ENCODE peak calls at places on chromosomes 3 and 15, in four cellular contexts. One of them, this sample, is unnamed.

GRCh38 chr3:141875893-141876380 is 506 bp upstream of the ATP1B3 start:
- DNase-seq in CD8-positive, alpha-beta T cell: peak; percentile 63
- DNase-seq in IMR-90: peak; percentile 71
- DNase-seq in CD8-positive, alpha-beta memory T cell: no peak
- DNase-seq in this sample: no peak

GRCh38 chr3:38397320-38397719 is 50.7 kb downstream of the XYLB start:
- DNase-seq in CD8-positive, alpha-beta T cell: no peak
- DNase-seq in CD8-positive, alpha-beta memory T cell: no peak
- DNase-seq in IMR-90: peak; percentile 47
- DNase-seq in this sample: no peak

GRCh38 chr3:75294124-75294523 is 370.0 kb upstream of the FRG2C start:
- DNase-seq in CD8-positive, alpha-beta memory T cell: no peak
- DNase-seq in IMR-90: peak; percentile 35
- DNase-seq in CD8-positive, alpha-beta T cell: no peak
- DNase-seq in this sample: no peak

GRCh38 chr15:69758810-69759410 is 306.3 kb downstream of the RPLP1 start:
- DNase-seq in IMR-90: peak; percentile 62
- DNase-seq in CD8-positive, alpha-beta T cell: peak; percentile 81
- DNase-seq in CD8-positive, alpha-beta memory T cell: peak; percentile 94
- DNase-seq in this sample: peak; percentile 51

GRCh38 chr3:13772321-13772745 is 107.5 kb downstream of the WNT7A start:
- DNase-seq in IMR-90: no peak
- DNase-seq in CD8-positive, alpha-beta T cell: no peak
- DNase-seq in CD8-positive, alpha-beta memory T cell: no peak
- DNase-seq in this sample: no peak

GRCh38 chr15:78085928-78086327 is 6.4 kb upstream of the SH2D7 start:
- DNase-seq in IMR-90: peak; percentile 90
- DNase-seq in CD8-positive, alpha-beta T cell: no peak
- DNase-seq in CD8-positive, alpha-beta memory T cell: no peak
- DNase-seq in this sample: no peak

GRCh38 chr3:124078978-124079911 is 87.3 kb upstream of the ROPN1 start:
- DNase-seq in CD8-positive, alpha-beta memory T cell: no peak
- DNase-seq in IMR-90: peak; percentile 50
- DNase-seq in CD8-positive, alpha-beta T cell: no peak
- DNase-seq in this sample: peak; percentile 71

GRCh38 chr3:153731036-153731435 is 390.2 kb upstream of the ARHGEF26 start:
- DNase-seq in CD8-positive, alpha-beta memory T cell: no peak
- DNase-seq in IMR-90: no peak
- DNase-seq in CD8-positive, alpha-beta T cell: no peak
- DNase-seq in this sample: no peak

GRCh38 chr3:187788984-187789857 is 44.0 kb upstream of the BCL6 start:
- DNase-seq in CD8-positive, alpha-beta memory T cell: no peak
- DNase-seq in CD8-positive, alpha-beta T cell: no peak
- DNase-seq in IMR-90: no peak
- DNase-seq in this sample: no peak

GRCh38 chr3:151431940-151432339 is 28.9 kb downstream of the IGSF10 start:
- DNase-seq in CD8-positive, alpha-beta memory T cell: no peak
- DNase-seq in CD8-positive, alpha-beta T cell: no peak
- DNase-seq in IMR-90: peak; percentile 89
- DNase-seq in this sample: no peak

GRCh38 chr3:186532641-186533072 is 11.5 kb downstream of the CRYGS start:
- DNase-seq in CD8-positive, alpha-beta T cell: no peak
- DNase-seq in IMR-90: no peak
- DNase-seq in CD8-positive, alpha-beta memory T cell: no peak
- DNase-seq in this sample: no peak

GRCh38 chr3:81435050-81435449 is 326.4 kb downstream of the GBE1 start:
- DNase-seq in CD8-positive, alpha-beta T cell: no peak
- DNase-seq in IMR-90: no peak
- DNase-seq in CD8-positive, alpha-beta memory T cell: no peak
- DNase-seq in this sample: no peak

GRCh38 chr15:90322531-90322930 is 29.6 kb upstream of the ZNF774 start:
- DNase-seq in CD8-positive, alpha-beta memory T cell: no peak
- DNase-seq in IMR-90: no peak
- DNase-seq in CD8-positive, alpha-beta T cell: no peak
- DNase-seq in this sample: no peak

GRCh38 chr3:100463002-100463401 is 29.4 kb upstream of the TMEM45A start:
- DNase-seq in CD8-positive, alpha-beta memory T cell: no peak
- DNase-seq in IMR-90: peak; percentile 78
- DNase-seq in CD8-positive, alpha-beta T cell: no peak
- DNase-seq in this sample: no peak

GRCh38 chr3:113663324-113663750 is 33.1 kb downstream of the USF3 start:
- DNase-seq in CD8-positive, alpha-beta memory T cell: no peak
- DNase-seq in IMR-90: no peak
- DNase-seq in CD8-positive, alpha-beta T cell: no peak
- DNase-seq in this sample: peak; percentile 46

GRCh38 chr3:133864616-133865015 is 31.1 kb downstream of the RAB6B start:
- DNase-seq in CD8-positive, alpha-beta T cell: no peak
- DNase-seq in CD8-positive, alpha-beta memory T cell: no peak
- DNase-seq in IMR-90: no peak
- DNase-seq in this sample: no peak

GRCh38 chr15:75347222-75348033 is 589 bp downstream of the NEIL1 start:
- DNase-seq in CD8-positive, alpha-beta T cell: peak; percentile 37
- DNase-seq in IMR-90: no peak
- DNase-seq in CD8-positive, alpha-beta memory T cell: peak; percentile 67
- DNase-seq in this sample: peak; percentile 83

GRCh38 chr15:101813803-101814534 is 2.0 kb downstream of the OR4F15 start:
- DNase-seq in CD8-positive, alpha-beta T cell: no peak
- DNase-seq in CD8-positive, alpha-beta memory T cell: no peak
- DNase-seq in IMR-90: peak; percentile 88
- DNase-seq in this sample: no peak

GRCh38 chr3:100316656-100317069 is 17.9 kb upstream of the NIT2 start:
- DNase-seq in CD8-positive, alpha-beta T cell: peak; percentile 13
- DNase-seq in CD8-positive, alpha-beta memory T cell: peak; percentile 41
- DNase-seq in IMR-90: peak; percentile 68
- DNase-seq in this sample: no peak

GRCh38 chr15:91704343-91704742 is 149.2 kb upstream of the SLCO3A1 start:
- DNase-seq in IMR-90: no peak
- DNase-seq in CD8-positive, alpha-beta T cell: no peak
- DNase-seq in CD8-positive, alpha-beta memory T cell: no peak
- DNase-seq in this sample: peak; percentile 9

GRCh38 chr3:99829844-99830243 is 12.2 kb downstream of the CMSS1 start:
- DNase-seq in CD8-positive, alpha-beta T cell: no peak
- DNase-seq in IMR-90: no peak
- DNase-seq in CD8-positive, alpha-beta memory T cell: no peak
- DNase-seq in this sample: no peak

GRCh38 chr3:153599685-153600084 is 437.7 kb downstream of the RAP2B start:
- DNase-seq in CD8-positive, alpha-beta T cell: no peak
- DNase-seq in IMR-90: peak; percentile 88
- DNase-seq in CD8-positive, alpha-beta memory T cell: no peak
- DNase-seq in this sample: no peak

GRCh38 chr3:156489462-156489911 is 65.4 kb downstream of the SSR3 start:
- DNase-seq in CD8-positive, alpha-beta T cell: no peak
- DNase-seq in IMR-90: peak; percentile 20
- DNase-seq in CD8-positive, alpha-beta memory T cell: no peak
- DNase-seq in this sample: no peak

GRCh38 chr3:29764603-29765254 is 483.9 kb downstream of the RBMS3 start:
- DNase-seq in CD8-positive, alpha-beta memory T cell: no peak
- DNase-seq in IMR-90: peak; percentile 89
- DNase-seq in CD8-positive, alpha-beta T cell: no peak
- DNase-seq in this sample: no peak

GRCh38 chr3:38479431-38480092 is 16.6 kb upstream of the EXOG start:
- DNase-seq in CD8-positive, alpha-beta T cell: peak; percentile 18
- DNase-seq in IMR-90: peak; percentile 62
- DNase-seq in CD8-positive, alpha-beta memory T cell: peak; percentile 39
- DNase-seq in this sample: peak; percentile 58

GRCh38 chr3:19543212-19543841 is 390.7 kb downstream of the EFHB start:
- DNase-seq in CD8-positive, alpha-beta memory T cell: no peak
- DNase-seq in IMR-90: no peak
- DNase-seq in CD8-positive, alpha-beta T cell: no peak
- DNase-seq in this sample: peak; percentile 6

GRCh38 chr3:115518100-115518852 is 105.0 kb upstream of the GAP43 start:
- DNase-seq in IMR-90: peak; percentile 79
- DNase-seq in CD8-positive, alpha-beta T cell: no peak
- DNase-seq in CD8-positive, alpha-beta memory T cell: no peak
- DNase-seq in this sample: no peak

GRCh38 chr3:129618186-129618820 is 11.8 kb upstream of the PLXND1 start:
- DNase-seq in IMR-90: no peak
- DNase-seq in CD8-positive, alpha-beta memory T cell: no peak
- DNase-seq in CD8-positive, alpha-beta T cell: no peak
- DNase-seq in this sample: no peak

GRCh38 chr3:50227390-50228183 is 8.4 kb upstream of the GNAI2 start:
- DNase-seq in IMR-90: peak; percentile 80
- DNase-seq in CD8-positive, alpha-beta memory T cell: peak; percentile 91
- DNase-seq in CD8-positive, alpha-beta T cell: peak; percentile 89
- DNase-seq in this sample: peak; percentile 96

GRCh38 chr15:80836223-80836622 is 57.1 kb downstream of the CEMIP start:
- DNase-seq in CD8-positive, alpha-beta memory T cell: no peak
- DNase-seq in CD8-positive, alpha-beta T cell: no peak
- DNase-seq in IMR-90: no peak
- DNase-seq in this sample: no peak

GRCh38 chr3:56467801-56468183 is 475 bp downstream of the ERC2 start:
- DNase-seq in CD8-positive, alpha-beta T cell: no peak
- DNase-seq in IMR-90: no peak
- DNase-seq in CD8-positive, alpha-beta memory T cell: no peak
- DNase-seq in this sample: no peak

GRCh38 chr3:38964646-38965045 is 87.1 kb downstream of the SCN11A start:
- DNase-seq in IMR-90: no peak
- DNase-seq in CD8-positive, alpha-beta memory T cell: no peak
- DNase-seq in CD8-positive, alpha-beta T cell: no peak
- DNase-seq in this sample: no peak

GRCh38 chr15:35481992-35482391 is 64.0 kb downstream of the DPH6 start:
- DNase-seq in CD8-positive, alpha-beta memory T cell: no peak
- DNase-seq in CD8-positive, alpha-beta T cell: no peak
- DNase-seq in IMR-90: peak; percentile 79
- DNase-seq in this sample: no peak

GRCh38 chr3:116929534-116930222 is 220.1 kb downstream of the TUSC7 start:
- DNase-seq in CD8-positive, alpha-beta memory T cell: no peak
- DNase-seq in CD8-positive, alpha-beta T cell: no peak
- DNase-seq in IMR-90: no peak
- DNase-seq in this sample: no peak

GRCh38 chr3:11059090-11059798 is 66.7 kb downstream of the SLC6A1 start:
- DNase-seq in CD8-positive, alpha-beta memory T cell: no peak
- DNase-seq in IMR-90: peak; percentile 70
- DNase-seq in CD8-positive, alpha-beta T cell: no peak
- DNase-seq in this sample: no peak

GRCh38 chr3:12046406-12046805 is 42.2 kb downstream of the SYN2 start:
- DNase-seq in CD8-positive, alpha-beta T cell: no peak
- DNase-seq in IMR-90: no peak
- DNase-seq in CD8-positive, alpha-beta memory T cell: no peak
- DNase-seq in this sample: no peak

GRCh38 chr3:1587426-1587825 is 494.6 kb downstream of the CNTN6 start:
- DNase-seq in CD8-positive, alpha-beta T cell: no peak
- DNase-seq in CD8-positive, alpha-beta memory T cell: no peak
- DNase-seq in IMR-90: no peak
- DNase-seq in this sample: no peak
- H3K9me3 ChIP-seq in CD8-positive, alpha-beta T cell: peaks cover 5% of the 10 kb centered on the region
- H3K9me3 ChIP-seq in CD8-positive, alpha-beta memory T cell: no peaks in the 10 kb centered on the region
- H3K9me3 ChIP-seq in IMR-90: peaks cover 15% of the 10 kb centered on the region
- H3K9me3 ChIP-seq in this sample: peaks cover 8% of the 10 kb centered on the region

DNA sequence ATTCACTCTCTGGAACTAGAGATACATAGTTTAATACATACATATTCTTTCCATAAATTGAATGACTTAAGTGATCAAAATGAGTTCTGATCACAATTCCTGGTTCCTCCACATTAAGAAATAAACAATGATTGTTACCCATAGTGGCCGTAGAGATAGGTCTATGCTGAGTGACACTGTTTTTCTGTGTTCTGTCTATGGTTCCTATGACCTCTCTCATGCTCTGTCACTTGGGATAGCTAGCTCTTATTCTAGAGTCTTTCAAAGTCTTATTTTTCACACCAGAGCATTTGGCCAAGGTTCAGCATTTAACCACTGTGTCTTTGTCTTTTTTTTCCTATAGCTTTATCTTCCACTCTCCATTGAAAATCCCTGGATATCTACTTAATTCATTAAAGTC is 132.4 kb downstream of the GOLGA6L6 start:
- DNase-seq in IMR-90: no peak
- DNase-seq in CD8-positive, alpha-beta memory T cell: no peak
- DNase-seq in CD8-positive, alpha-beta T cell: no peak
- DNase-seq in this sample: no peak
- H3K9me3 ChIP-seq in IMR-90: peaks cover 18% of the 10 kb centered on the region
- H3K9me3 ChIP-seq in CD8-positive, alpha-beta memory T cell: no peaks in the 10 kb centered on the region
- H3K9me3 ChIP-seq in CD8-positive, alpha-beta T cell: no peaks in the 10 kb centered on the region
- H3K9me3 ChIP-seq in this sample: peaks cover 76% of the 10 kb centered on the region

GRCh38 chr15:95121191-95121590 is 889.8 kb downstream of the MCTP2 start:
- DNase-seq in IMR-90: no peak
- DNase-seq in CD8-positive, alpha-beta memory T cell: no peak
- DNase-seq in CD8-positive, alpha-beta T cell: no peak
- DNase-seq in this sample: no peak

GRCh38 chr15:95113041-95113440 is 881.7 kb downstream of the MCTP2 start:
- DNase-seq in CD8-positive, alpha-beta memory T cell: no peak
- DNase-seq in IMR-90: no peak
- DNase-seq in CD8-positive, alpha-beta T cell: no peak
- DNase-seq in this sample: no peak

GRCh38 chr15:95120595-95120994 is 889.2 kb downstream of the MCTP2 start:
- DNase-seq in CD8-positive, alpha-beta memory T cell: no peak
- DNase-seq in CD8-positive, alpha-beta T cell: no peak
- DNase-seq in IMR-90: no peak
- DNase-seq in this sample: no peak

DNA sequence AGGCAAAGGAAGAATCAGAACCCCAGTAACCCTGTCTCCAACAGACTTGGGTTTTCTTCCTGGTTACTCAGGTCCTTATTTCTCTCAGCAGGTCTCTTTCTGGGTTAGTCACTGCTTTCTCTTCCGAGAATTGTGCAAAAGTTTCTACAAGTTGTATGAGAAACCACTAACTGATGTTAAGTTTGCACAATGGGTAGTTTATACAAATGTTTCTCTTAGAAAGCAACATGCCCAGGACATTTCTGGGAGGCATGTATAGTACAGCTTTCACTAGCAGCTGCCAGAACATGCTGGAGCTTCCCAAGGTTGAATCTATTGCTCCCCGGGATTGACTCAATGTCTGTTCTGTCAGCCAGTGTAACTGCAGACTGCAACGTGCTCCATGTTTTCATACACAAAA is 887.7 kb downstream of the MCTP2 start:
- DNase-seq in IMR-90: peak; percentile 29
- DNase-seq in CD8-positive, alpha-beta memory T cell: no peak
- DNase-seq in CD8-positive, alpha-beta T cell: no peak
- DNase-seq in this sample: no peak
- H3K9me3 ChIP-seq in IMR-90: no peaks in the 10 kb centered on the region
- H3K9me3 ChIP-seq in CD8-positive, alpha-beta memory T cell: no peaks in the 10 kb centered on the region
- H3K9me3 ChIP-seq in CD8-positive, alpha-beta T cell: no peaks in the 10 kb centered on the region
- H3K9me3 ChIP-seq in this sample: no peaks in the 10 kb centered on the region

DNA sequence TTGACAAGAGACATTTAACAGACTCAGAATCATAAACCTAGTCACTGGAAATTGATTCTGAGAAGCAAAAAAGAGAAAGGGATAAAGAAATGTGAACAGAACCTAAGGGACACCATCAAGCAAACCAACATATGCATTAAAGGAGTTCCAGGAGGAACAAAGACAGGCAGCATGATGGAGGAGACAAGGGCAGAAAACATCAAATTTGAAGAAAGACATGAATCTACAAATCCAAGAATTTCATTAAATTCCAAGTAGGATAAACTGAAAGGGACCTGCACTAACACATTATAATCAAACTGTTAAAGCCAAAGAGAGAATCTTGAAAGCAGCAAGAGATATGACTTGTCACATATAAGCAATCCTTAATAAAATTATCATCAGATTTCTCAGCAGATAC is 122.3 kb downstream of the STT3B start:
- DNase-seq in CD8-positive, alpha-beta T cell: no peak
- DNase-seq in CD8-positive, alpha-beta memory T cell: no peak
- DNase-seq in IMR-90: no peak
- DNase-seq in this sample: no peak
- H3K9me3 ChIP-seq in CD8-positive, alpha-beta T cell: peaks cover 41% of the 10 kb centered on the region
- H3K9me3 ChIP-seq in CD8-positive, alpha-beta memory T cell: peaks cover 48% of the 10 kb centered on the region
- H3K9me3 ChIP-seq in IMR-90: peaks cover 16% of the 10 kb centered on the region
- H3K9me3 ChIP-seq in this sample: peaks cover 70% of the 10 kb centered on the region

GRCh38 chr15:25234831-25235230 is 204.0 kb downstream of the UBE3A start:
- DNase-seq in CD8-positive, alpha-beta memory T cell: no peak
- DNase-seq in CD8-positive, alpha-beta T cell: no peak
- DNase-seq in IMR-90: no peak
- DNase-seq in this sample: no peak
- H3K9me3 ChIP-seq in CD8-positive, alpha-beta memory T cell: no peaks in the 10 kb centered on the region
- H3K9me3 ChIP-seq in CD8-positive, alpha-beta T cell: no peaks in the 10 kb centered on the region
- H3K9me3 ChIP-seq in IMR-90: peaks cover 75% of the 10 kb centered on the region
- H3K9me3 ChIP-seq in this sample: peaks cover 95% of the 10 kb centered on the region